ENCODE peak calls at places on chromosomes 7 and 10, in eight cellular contexts. K is WTC11; S is right cardiac atrium; R is activated CD8-positive, alpha-beta memory T cell treated with anti-CD3 and anti-CD28 coated beads, Interleukin-2, amount 10 ng/mL, durations not matched to agents 7 days and 5 days; H is pancreas; O is left lung; J is stimulated activated naive CD8-positive, alpha-beta T cell treated with anti-CD3 and anti-CD28 coated beads, Interleukin-15, amount 100 ng/mL, for 72 hours; N is lower lobe of right lung. X is an unnamed sample.

GRCh38 chr10:30247704-30248103 is 101.4 kb downstream of the MTPAP start:
- ATAC-seq in K (no peak), S (no peak), R (peak), H (no peak), O (no peak), J (no peak), N (no peak), X (peak)

GRCh38 chr7:101947899-101948298 is 130.5 kb downstream of the CUX1 start:
- ATAC-seq in K (peak), S (peak), R (no peak), H (peak), O (peak), J (no peak), N (no peak), X (no peak)

GRCh38 chr10:96687317-96688012 is 32.8 kb downstream of the PIK3AP1 start:
- ATAC-seq in K (no peak), S (no peak), R (no peak), H (no peak), O (peak), J (no peak), N (no peak), X (no peak)

GRCh38 chr7:116588225-116588624 is 63.4 kb downstream of the CAV1 start:
- ATAC-seq in K (peak), S (peak), R (peak), H (no peak), O (peak), J (peak), N (peak), X (peak)

GRCh38 chr7:150610193-150610592 is 22.0 kb downstream of the GIMAP6 start:
- ATAC-seq in K (no peak), S (no peak), R (peak), H (no peak), O (no peak), J (peak), N (no peak), X (no peak)

GRCh38 chr7:126511046-126511445 is 741.7 kb downstream of the GRM8 start:
- ATAC-seq in K (no peak), S (no peak), R (no peak), H (no peak), O (no peak), J (no peak), N (no peak), X (no peak)

GRCh38 chr10:132329565-132330485 is 2.2 kb upstream of the LRRC27 start:
- ATAC-seq in K (no peak), S (no peak), R (peak), H (no peak), O (no peak), J (no peak), N (no peak), X (no peak)

GRCh38 chr7:135147341-135147898 is 452 bp upstream of the TMEM140 start:
- ATAC-seq in K (no peak), S (peak), R (peak), H (peak), O (peak), J (peak), N (peak), X (no peak)

GRCh38 chr7:113491305-113491704 is 373.0 kb upstream of the SMIM30 start:
- ATAC-seq in K (no peak), S (no peak), R (no peak), H (no peak), O (no peak), J (no peak), N (no peak), X (no peak)

GRCh38 chr7:155560196-155560595 is 13.8 kb upstream of the CNPY1 start:
- ATAC-seq in K (no peak), S (no peak), R (no peak), H (no peak), O (no peak), J (no peak), N (no peak), X (no peak)

GRCh38 chr10:24488631-24489030 is 235.1 kb downstream of the ARHGAP21 start:
- ATAC-seq in K (no peak), S (no peak), R (no peak), H (peak), O (peak), J (no peak), N (peak), X (no peak)

GRCh38 chr7:131080754-131081153 is 246.9 kb upstream of the MKLN1 start:
- ATAC-seq in K (no peak), S (no peak), R (no peak), H (no peak), O (no peak), J (no peak), N (no peak), X (no peak)

GRCh38 chr7:103149808-103150180 is 895 bp upstream of the NAPEPLD start:
- ATAC-seq in K (no peak), S (no peak), R (no peak), H (peak), O (peak), J (peak), N (peak), X (peak)

GRCh38 chr10:118522791-118523498 is 72.5 kb downstream of the PRLHR start:
- ATAC-seq in K (peak), S (no peak), R (peak), H (no peak), O (no peak), J (peak), N (no peak), X (no peak)

GRCh38 chr7:35356495-35356894 is 102.6 kb upstream of the TBX20 start:
- ATAC-seq in K (no peak), S (peak), R (no peak), H (no peak), O (no peak), J (no peak), N (no peak), X (peak)